ENCODE peak calls at places on chromosomes 4 and X, in five cellular contexts. D, O, T, Q and I are unnamed samples.

GRCh38 chrX:333611-334311 is 15.2 kb upstream of the GTPBP6 start:
- DNase-seq in O (no peak), Q (no peak), T (no peak), D (peak), I (no peak)

GRCh38 chrX:46268429-46268828 is 276.8 kb downstream of the ZNF674 start:
- DNase-seq in Q (peak), T (no peak), O (no peak), D (no peak), I (no peak)

GRCh38 chrX:100216083-100216482 is 194.0 kb downstream of the PCDH19 start:
- DNase-seq in Q (no peak), D (no peak), O (no peak), T (no peak), I (no peak)

GRCh38 chr4:3765271-3766206 is 646 bp upstream of the ADRA2C start:
- DNase-seq in Q (peak), T (no peak), D (peak), O (peak), I (peak)

GRCh38 chrX:103919336-103919682 is 43.1 kb upstream of the TMSB15B start:
- DNase-seq in D (no peak), O (peak), T (no peak), Q (peak), I (peak)

GRCh38 chr4:6331018-6331417 is 61.4 kb downstream of the WFS1 start:
- DNase-seq in D (no peak), Q (no peak), T (no peak), O (peak), I (no peak)

GRCh38 chr4:107363137-107363536 is 327.0 kb upstream of the DKK2 start:
- DNase-seq in D (no peak), Q (no peak), T (no peak), O (no peak), I (no peak)

GRCh38 chr4:79757580-79757979 is 315.4 kb downstream of the ANTXR2 start:
- DNase-seq in O (no peak), Q (no peak), T (no peak), D (no peak), I (no peak)

GRCh38 chr4:2080429-2081300 is 21.5 kb downstream of the NAT8L start:
- DNase-seq in Q (no peak), D (peak), O (no peak), T (no peak), I (peak)

GRCh38 chr4:137124278-137124932 is 407.9 kb downstream of the PCDH18 start:
- DNase-seq in Q (peak), D (no peak), O (peak), T (no peak), I (peak)

GRCh38 chrX:15299945-15300851 is 15.2 kb downstream of the ASB11 start:
- DNase-seq in Q (peak), O (peak), T (no peak), D (no peak), I (peak)

GRCh38 chr4:185800266-185800945 is 11.6 kb downstream of the SORBS2 start:
- DNase-seq in D (no peak), T (no peak), O (no peak), Q (no peak), I (no peak)

GRCh38 chrX:13258052-13258444 is 61.8 kb downstream of the ATXN3L start:
- DNase-seq in Q (no peak), D (no peak), O (no peak), T (no peak), I (no peak)

GRCh38 chrX:123424546-123424945 is 240.5 kb downstream of the GRIA3 start:
- DNase-seq in T (no peak), O (no peak), Q (peak), D (no peak), I (no peak)